ENCODE peak calls at places on chromosomes 1 and 21, in five cellular contexts. One of them, this sample, is unnamed.
A peak's percentile ranks its signal among the peaks of the same experiment; 100 is the strongest.

GRCh38 chr1:14083277-14083676 is 383.3 kb downstream of the PRDM2 start:
- DNase-seq in T-helper 17 cell: no peak
- DNase-seq in activated CD4-positive, alpha-beta T cell treated with anti-CD3 and anti-CD28 coated beads for 24 hours: no peak
- DNase-seq in stimulated activated CD4-positive, alpha-beta T cell treated with anti-CD3 and anti-CD28 coated beads, Interleukin-1b, Interleukin-23, amount 100 ng/mL, for 4 hours: no peak
- DNase-seq in GM04504: no peak
- DNase-seq in this sample: no peak

GRCh38 chr1:115877511-115877910 is 36.6 kb upstream of the NHLH2 start:
- DNase-seq in T-helper 17 cell: no peak
- DNase-seq in activated CD4-positive, alpha-beta T cell treated with anti-CD3 and anti-CD28 coated beads for 24 hours: no peak
- DNase-seq in stimulated activated CD4-positive, alpha-beta T cell treated with anti-CD3 and anti-CD28 coated beads, Interleukin-1b, Interleukin-23, amount 100 ng/mL, for 4 hours: no peak
- DNase-seq in GM04504: no peak
- DNase-seq in this sample: no peak

GRCh38 chr1:68112835-68113243 is 62.4 kb upstream of the DIRAS3 start:
- DNase-seq in T-helper 17 cell: no peak
- DNase-seq in activated CD4-positive, alpha-beta T cell treated with anti-CD3 and anti-CD28 coated beads for 24 hours: no peak
- DNase-seq in stimulated activated CD4-positive, alpha-beta T cell treated with anti-CD3 and anti-CD28 coated beads, Interleukin-1b, Interleukin-23, amount 100 ng/mL, for 4 hours: no peak
- DNase-seq in GM04504: peak; percentile 69
- DNase-seq in this sample: peak; percentile 38

GRCh38 chr1:29821605-29822004 is 585.3 kb downstream of the PTPRU start:
- DNase-seq in T-helper 17 cell: no peak
- DNase-seq in activated CD4-positive, alpha-beta T cell treated with anti-CD3 and anti-CD28 coated beads for 24 hours: no peak
- DNase-seq in stimulated activated CD4-positive, alpha-beta T cell treated with anti-CD3 and anti-CD28 coated beads, Interleukin-1b, Interleukin-23, amount 100 ng/mL, for 4 hours: no peak
- DNase-seq in GM04504: no peak
- DNase-seq in this sample: no peak

GRCh38 chr1:59072017-59072947 is 224.6 kb upstream of the FGGY start:
- DNase-seq in T-helper 17 cell: no peak
- DNase-seq in activated CD4-positive, alpha-beta T cell treated with anti-CD3 and anti-CD28 coated beads for 24 hours: no peak
- DNase-seq in stimulated activated CD4-positive, alpha-beta T cell treated with anti-CD3 and anti-CD28 coated beads, Interleukin-1b, Interleukin-23, amount 100 ng/mL, for 4 hours: no peak
- DNase-seq in GM04504: no peak
- DNase-seq in this sample: peak; percentile 61

GRCh38 chr1:43688594-43689000 is 18.7 kb upstream of the ST3GAL3 start:
- DNase-seq in T-helper 17 cell: no peak
- DNase-seq in activated CD4-positive, alpha-beta T cell treated with anti-CD3 and anti-CD28 coated beads for 24 hours: no peak
- DNase-seq in stimulated activated CD4-positive, alpha-beta T cell treated with anti-CD3 and anti-CD28 coated beads, Interleukin-1b, Interleukin-23, amount 100 ng/mL, for 4 hours: no peak
- DNase-seq in GM04504: peak; percentile 89
- DNase-seq in this sample: no peak

GRCh38 chr1:99645199-99645598 is 714 bp upstream of the PALMD start:
- DNase-seq in T-helper 17 cell: no peak
- DNase-seq in activated CD4-positive, alpha-beta T cell treated with anti-CD3 and anti-CD28 coated beads for 24 hours: no peak
- DNase-seq in stimulated activated CD4-positive, alpha-beta T cell treated with anti-CD3 and anti-CD28 coated beads, Interleukin-1b, Interleukin-23, amount 100 ng/mL, for 4 hours: no peak
- DNase-seq in GM04504: no peak
- DNase-seq in this sample: peak; percentile 43

GRCh38 chr1:26164036-26164927 is 4.5 kb downstream of the C1orf232 start:
- DNase-seq in T-helper 17 cell: peak; percentile 55
- DNase-seq in activated CD4-positive, alpha-beta T cell treated with anti-CD3 and anti-CD28 coated beads for 24 hours: peak; percentile 36
- DNase-seq in stimulated activated CD4-positive, alpha-beta T cell treated with anti-CD3 and anti-CD28 coated beads, Interleukin-1b, Interleukin-23, amount 100 ng/mL, for 4 hours: peak; percentile 61
- DNase-seq in GM04504: no peak
- DNase-seq in this sample: peak; percentile 72

GRCh38 chr1:21781971-21782867 is 730 bp downstream of the USP48 start:
- DNase-seq in T-helper 17 cell: peak; percentile 33
- DNase-seq in activated CD4-positive, alpha-beta T cell treated with anti-CD3 and anti-CD28 coated beads for 24 hours: peak; percentile 20
- DNase-seq in stimulated activated CD4-positive, alpha-beta T cell treated with anti-CD3 and anti-CD28 coated beads, Interleukin-1b, Interleukin-23, amount 100 ng/mL, for 4 hours: peak; percentile 12
- DNase-seq in GM04504: no peak
- DNase-seq in this sample: peak; percentile 84

GRCh38 chr1:240998024-240998423 is 359.0 kb downstream of the RGS7 start:
- DNase-seq in T-helper 17 cell: no peak
- DNase-seq in activated CD4-positive, alpha-beta T cell treated with anti-CD3 and anti-CD28 coated beads for 24 hours: no peak
- DNase-seq in stimulated activated CD4-positive, alpha-beta T cell treated with anti-CD3 and anti-CD28 coated beads, Interleukin-1b, Interleukin-23, amount 100 ng/mL, for 4 hours: no peak
- DNase-seq in GM04504: peak; percentile 16
- DNase-seq in this sample: no peak

GRCh38 chr1:237794071-237794470 is 96.7 kb downstream of the ZP4 start:
- DNase-seq in T-helper 17 cell: no peak
- DNase-seq in activated CD4-positive, alpha-beta T cell treated with anti-CD3 and anti-CD28 coated beads for 24 hours: no peak
- DNase-seq in stimulated activated CD4-positive, alpha-beta T cell treated with anti-CD3 and anti-CD28 coated beads, Interleukin-1b, Interleukin-23, amount 100 ng/mL, for 4 hours: no peak
- DNase-seq in GM04504: no peak
- DNase-seq in this sample: no peak

GRCh38 chr1:25933479-25934365 is 27.5 kb upstream of the STMN1 start:
- DNase-seq in T-helper 17 cell: no peak
- DNase-seq in activated CD4-positive, alpha-beta T cell treated with anti-CD3 and anti-CD28 coated beads for 24 hours: no peak
- DNase-seq in stimulated activated CD4-positive, alpha-beta T cell treated with anti-CD3 and anti-CD28 coated beads, Interleukin-1b, Interleukin-23, amount 100 ng/mL, for 4 hours: no peak
- DNase-seq in GM04504: no peak
- DNase-seq in this sample: no peak

GRCh38 chr21:32378956-32379355 is 13.9 kb downstream of the URB1 start:
- DNase-seq in T-helper 17 cell: no peak
- DNase-seq in activated CD4-positive, alpha-beta T cell treated with anti-CD3 and anti-CD28 coated beads for 24 hours: no peak
- DNase-seq in stimulated activated CD4-positive, alpha-beta T cell treated with anti-CD3 and anti-CD28 coated beads, Interleukin-1b, Interleukin-23, amount 100 ng/mL, for 4 hours: no peak
- DNase-seq in GM04504: peak; percentile 86
- DNase-seq in this sample: no peak

GRCh38 chr1:204493882-204494280 is 724 bp downstream of the PIK3C2B start:
- DNase-seq in T-helper 17 cell: peak; percentile 33
- DNase-seq in activated CD4-positive, alpha-beta T cell treated with anti-CD3 and anti-CD28 coated beads for 24 hours: no peak
- DNase-seq in stimulated activated CD4-positive, alpha-beta T cell treated with anti-CD3 and anti-CD28 coated beads, Interleukin-1b, Interleukin-23, amount 100 ng/mL, for 4 hours: peak; percentile 35
- DNase-seq in GM04504: no peak
- DNase-seq in this sample: peak; percentile 85

GRCh38 chr21:36005018-36005417 is 55.3 kb downstream of the SETD4 start:
- DNase-seq in T-helper 17 cell: no peak
- DNase-seq in activated CD4-positive, alpha-beta T cell treated with anti-CD3 and anti-CD28 coated beads for 24 hours: no peak
- DNase-seq in stimulated activated CD4-positive, alpha-beta T cell treated with anti-CD3 and anti-CD28 coated beads, Interleukin-1b, Interleukin-23, amount 100 ng/mL, for 4 hours: no peak
- DNase-seq in GM04504: no peak
- DNase-seq in this sample: no peak

GRCh38 chr1:13577846-13578245 is 5.8 kb upstream of the PDPN start:
- DNase-seq in T-helper 17 cell: no peak
- DNase-seq in activated CD4-positive, alpha-beta T cell treated with anti-CD3 and anti-CD28 coated beads for 24 hours: no peak
- DNase-seq in stimulated activated CD4-positive, alpha-beta T cell treated with anti-CD3 and anti-CD28 coated beads, Interleukin-1b, Interleukin-23, amount 100 ng/mL, for 4 hours: no peak
- DNase-seq in GM04504: no peak
- DNase-seq in this sample: no peak

GRCh38 chr1:109432336-109432735 is 6.1 kb upstream of the PSMA5 start:
- DNase-seq in T-helper 17 cell: no peak
- DNase-seq in activated CD4-positive, alpha-beta T cell treated with anti-CD3 and anti-CD28 coated beads for 24 hours: no peak
- DNase-seq in stimulated activated CD4-positive, alpha-beta T cell treated with anti-CD3 and anti-CD28 coated beads, Interleukin-1b, Interleukin-23, amount 100 ng/mL, for 4 hours: no peak
- DNase-seq in GM04504: peak; percentile 51
- DNase-seq in this sample: no peak